ENCODE peak calls at places on chromosomes 1 and 21, in eight cellular contexts. X is ovary; U is MG63; I is CD8-positive, alpha-beta T cell; G is CD4-positive, alpha-beta memory T cell; V is endothelial cell of umbilical vein; M is gastrocnemius medialis; E is heart right ventricle. C is an unnamed sample.

GRCh38 chr21:46002841-46003574 is 21.4 kb downstream of the COL6A1 start:
- DNase-seq in X (peak; percentile 45), U (no peak), I (no peak), G (no peak), V (no peak), M (no peak), E (peak; percentile 23), C (no peak)

GRCh38 chr1:201092738-201093137 is 19.5 kb downstream of the CACNA1S start:
- DNase-seq in X (no peak), U (no peak), I (no peak), G (no peak), V (no peak), M (no peak), E (no peak), C (no peak)

GRCh38 chr1:38151399-38151798 is 104.8 kb upstream of the POU3F1 start:
- DNase-seq in X (no peak), U (no peak), I (no peak), G (no peak), V (no peak), M (no peak), E (no peak), C (no peak)

GRCh38 chr21:43020177-43020576 is 45.8 kb downstream of the PKNOX1 start:
- DNase-seq in X (no peak), U (no peak), I (no peak), G (no peak), V (no peak), M (no peak), E (no peak), C (no peak)

GRCh38 chr1:198156111-198156744 is 570 bp upstream of the NEK7 start:
- DNase-seq in X (peak; percentile 50), U (peak; percentile 41), I (peak; percentile 57), G (peak; percentile 69), V (peak; percentile 90), M (peak; percentile 50), E (peak; percentile 28), C (peak; percentile 47)

GRCh38 chr1:70503358-70503757 is 92.3 kb downstream of the CTH start:
- DNase-seq in X (no peak), U (no peak), I (no peak), G (no peak), V (no peak), M (no peak), E (no peak), C (no peak)

GRCh38 chr1:78143673-78144072 is 97.9 kb downstream of the GIPC2 start:
- DNase-seq in X (no peak), U (no peak), I (no peak), G (no peak), V (no peak), M (no peak), E (no peak), C (no peak)

GRCh38 chr1:201432814-201433213 is 11.3 kb upstream of the TNNI1 start:
- DNase-seq in X (no peak), U (no peak), I (no peak), G (no peak), V (no peak), M (no peak), E (no peak), C (no peak)

GRCh38 chr1:26075421-26076144 is 8.2 kb upstream of the TRIM63 start:
- DNase-seq in X (no peak), U (no peak), I (no peak), G (no peak), V (no peak), M (peak; percentile 94), E (peak; percentile 32), C (no peak)

GRCh38 chr1:174013864-174014418 is 8.2 kb downstream of the RC3H1 start:
- DNase-seq in X (no peak), U (no peak), I (no peak), G (no peak), V (no peak), M (no peak), E (no peak), C (no peak)

GRCh38 chr1:49576327-49576901 is 447.3 kb downstream of the AGBL4 start:
- DNase-seq in X (no peak), U (no peak), I (no peak), G (no peak), V (no peak), M (no peak), E (no peak), C (no peak)
- H3K9me3 ChIP-seq in X (peaks cover 3% of the 10 kb centered on the region), U (no peaks in the 10 kb centered on the region), I (no peaks in the 10 kb centered on the region), G (no peaks in the 10 kb centered on the region), V (peaks cover 1% of the 10 kb centered on the region), M (no peaks in the 10 kb centered on the region), E (peaks cover 81% of the 10 kb centered on the region), C (no peaks in the 10 kb centered on the region)

GRCh38 chr1:161172349-161172748 is 5.0 kb downstream of the B4GALT3 start:
- DNase-seq in X (no peak), U (no peak), I (no peak), G (no peak), V (no peak), M (no peak), E (no peak), C (no peak)
- H3K9me3 ChIP-seq in X (no peaks in the 10 kb centered on the region), U (no peaks in the 10 kb centered on the region), I (no peaks in the 10 kb centered on the region), G (no peaks in the 10 kb centered on the region), V (no peaks in the 10 kb centered on the region), M (no peaks in the 10 kb centered on the region), E (no peaks in the 10 kb centered on the region), C (no peaks in the 10 kb centered on the region)

DNA sequence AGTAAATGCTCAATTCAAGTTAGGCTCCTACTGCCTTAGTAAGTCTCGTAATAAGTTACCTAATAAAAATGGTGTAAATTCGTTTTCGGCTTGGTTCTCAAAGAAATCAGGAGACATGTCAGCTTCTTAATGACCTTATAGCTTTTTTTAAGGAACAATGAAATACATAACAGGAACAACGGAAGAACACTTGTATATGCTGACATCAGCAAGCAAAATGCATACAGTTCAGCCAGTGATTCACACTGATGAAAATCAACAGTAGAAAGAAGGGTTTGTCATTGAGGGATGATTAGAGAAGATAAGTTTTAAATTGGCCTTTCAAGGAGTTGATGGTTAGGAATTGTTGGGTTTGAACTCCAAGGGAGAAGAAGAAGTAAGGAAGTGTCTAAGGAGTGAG is 13.2 kb downstream of the RPTN start:
- DNase-seq in X (no peak), U (no peak), I (no peak), G (no peak), V (no peak), M (no peak), E (no peak), C (no peak)
- H3K9me3 ChIP-seq in X (peaks cover 5% of the 10 kb centered on the region), U (peaks cover 25% of the 10 kb centered on the region), I (no peaks in the 10 kb centered on the region), G (peaks cover 7% of the 10 kb centered on the region), V (no peaks in the 10 kb centered on the region), M (peaks cover 7% of the 10 kb centered on the region), E (peaks cover 24% of the 10 kb centered on the region), C (no peaks in the 10 kb centered on the region)

GRCh38 chr21:33950425-33951079 is 34.9 kb upstream of the ATP5PO start:
- DNase-seq in X (no peak), U (no peak), I (no peak), G (no peak), V (no peak), M (no peak), E (no peak), C (no peak)
- H3K9me3 ChIP-seq in X (no peaks in the 10 kb centered on the region), U (no peaks in the 10 kb centered on the region), I (no peaks in the 10 kb centered on the region), G (no peaks in the 10 kb centered on the region), V (no peaks in the 10 kb centered on the region), M (no peaks in the 10 kb centered on the region), E (no peaks in the 10 kb centered on the region), C (no peaks in the 10 kb centered on the region)

DNA sequence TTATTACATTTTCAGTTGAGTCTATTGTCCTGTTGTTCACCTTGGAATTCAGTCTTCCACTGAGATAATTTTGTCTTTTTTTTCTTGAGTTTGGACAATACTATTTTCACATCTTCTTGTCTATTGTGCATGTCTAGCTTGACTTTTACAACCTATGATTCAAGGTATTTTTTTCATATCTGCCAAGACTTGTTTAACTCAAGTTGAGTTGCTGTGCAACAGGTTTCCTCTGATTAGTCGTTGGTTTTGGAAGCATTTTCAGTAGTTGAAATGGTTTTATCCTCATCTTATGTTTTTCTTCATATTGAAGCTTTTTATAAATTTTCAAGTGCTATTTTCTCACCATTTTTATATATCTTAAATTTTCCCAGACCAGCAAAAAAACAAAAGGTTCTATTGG is 103.6 kb downstream of the SCMH1 start:
- DNase-seq in X (no peak), U (no peak), I (no peak), G (no peak), V (no peak), M (no peak), E (no peak), C (no peak)
- H3K9me3 ChIP-seq in X (peaks cover 4% of the 10 kb centered on the region), U (peaks cover 19% of the 10 kb centered on the region), I (no peaks in the 10 kb centered on the region), G (no peaks in the 10 kb centered on the region), V (no peaks in the 10 kb centered on the region), M (no peaks in the 10 kb centered on the region), E (peaks cover 22% of the 10 kb centered on the region), C (no peaks in the 10 kb centered on the region)

GRCh38 chr21:32030146-32030652 is 157.4 kb downstream of the HUNK start:
- DNase-seq in X (no peak), U (no peak), I (no peak), G (no peak), V (no peak), M (no peak), E (no peak), C (no peak)
- H3K9me3 ChIP-seq in X (no peaks in the 10 kb centered on the region), U (no peaks in the 10 kb centered on the region), I (no peaks in the 10 kb centered on the region), G (no peaks in the 10 kb centered on the region), V (peaks cover 2% of the 10 kb centered on the region), M (no peaks in the 10 kb centered on the region), E (no peaks in the 10 kb centered on the region), C (no peaks in the 10 kb centered on the region)

GRCh38 chr1:21028520-21029145 is 148.1 kb downstream of the EIF4G3 start:
- DNase-seq in X (no peak), U (no peak), I (no peak), G (no peak), V (no peak), M (no peak), E (no peak), C (no peak)
- H3K9me3 ChIP-seq in X (no peaks in the 10 kb centered on the region), U (no peaks in the 10 kb centered on the region), I (no peaks in the 10 kb centered on the region), G (no peaks in the 10 kb centered on the region), V (no peaks in the 10 kb centered on the region), M (no peaks in the 10 kb centered on the region), E (no peaks in the 10 kb centered on the region), C (no peaks in the 10 kb centered on the region)

GRCh38 chr1:75797273-75797588 is 549 bp downstream of the MSH4 start:
- DNase-seq in X (no peak), U (no peak), I (no peak), G (no peak), V (no peak), M (no peak), E (no peak), C (no peak)
- H3K9me3 ChIP-seq in X (no peaks in the 10 kb centered on the region), U (peaks cover 5% of the 10 kb centered on the region), I (no peaks in the 10 kb centered on the region), G (no peaks in the 10 kb centered on the region), V (no peaks in the 10 kb centered on the region), M (no peaks in the 10 kb centered on the region), E (no peaks in the 10 kb centered on the region), C (no peaks in the 10 kb centered on the region)